ENCODE peak calls at places on chromosome 19, in ten cellular contexts. One of them, this sample, is unnamed.

GRCh38 chr19:8545743-8546142 is 31.5 kb downstream of the MYO1F start:
- DNase-seq in omental fat pad: no peak
- DNase-seq in mucosa of descending colon: no peak
- DNase-seq in tibial artery: no peak
- DNase-seq in astrocyte of the cerebellum: no peak
- DNase-seq in cardiac muscle cell: no peak
- DNase-seq in fibroblast of lung: no peak
- DNase-seq in thyroid gland: no peak
- DNase-seq in left ventricle myocardium inferior: no peak
- DNase-seq in astrocyte of the spinal cord: no peak
- DNase-seq in this sample: no peak

GRCh38 chr19:33860691-33861090 is 64.0 kb downstream of the KCTD15 start:
- DNase-seq in omental fat pad: no peak
- DNase-seq in mucosa of descending colon: no peak
- DNase-seq in tibial artery: no peak
- DNase-seq in astrocyte of the cerebellum: no peak
- DNase-seq in cardiac muscle cell: no peak
- DNase-seq in fibroblast of lung: no peak
- DNase-seq in thyroid gland: no peak
- DNase-seq in left ventricle myocardium inferior: no peak
- DNase-seq in astrocyte of the spinal cord: no peak
- DNase-seq in this sample: no peak

GRCh38 chr19:33389574-33390119 is 16.1 kb downstream of the CEBPG start:
- DNase-seq in omental fat pad: no peak
- DNase-seq in mucosa of descending colon: peak
- DNase-seq in tibial artery: no peak
- DNase-seq in astrocyte of the cerebellum: no peak
- DNase-seq in cardiac muscle cell: no peak
- DNase-seq in fibroblast of lung: no peak
- DNase-seq in thyroid gland: no peak
- DNase-seq in left ventricle myocardium inferior: peak
- DNase-seq in astrocyte of the spinal cord: no peak
- DNase-seq in this sample: no peak

GRCh38 chr19:51140441-51140840 is 1.7 kb upstream of the SIGLEC7 start:
- DNase-seq in omental fat pad: no peak
- DNase-seq in mucosa of descending colon: no peak
- DNase-seq in tibial artery: no peak
- DNase-seq in astrocyte of the cerebellum: no peak
- DNase-seq in cardiac muscle cell: no peak
- DNase-seq in fibroblast of lung: no peak
- DNase-seq in thyroid gland: no peak
- DNase-seq in left ventricle myocardium inferior: no peak
- DNase-seq in astrocyte of the spinal cord: no peak
- DNase-seq in this sample: no peak

GRCh38 chr19:2982983-2983350 is 5.6 kb downstream of the TLE6 start:
- DNase-seq in omental fat pad: peak
- DNase-seq in mucosa of descending colon: peak
- DNase-seq in tibial artery: peak
- DNase-seq in astrocyte of the cerebellum: peak
- DNase-seq in cardiac muscle cell: peak
- DNase-seq in fibroblast of lung: peak
- DNase-seq in thyroid gland: peak
- DNase-seq in left ventricle myocardium inferior: peak
- DNase-seq in astrocyte of the spinal cord: peak
- DNase-seq in this sample: no peak

GRCh38 chr19:22256856-22257255 is 29.4 kb upstream of the ZNF729 start:
- DNase-seq in omental fat pad: no peak
- DNase-seq in mucosa of descending colon: no peak
- DNase-seq in tibial artery: no peak
- DNase-seq in astrocyte of the cerebellum: no peak
- DNase-seq in cardiac muscle cell: no peak
- DNase-seq in fibroblast of lung: no peak
- DNase-seq in thyroid gland: no peak
- DNase-seq in left ventricle myocardium inferior: no peak
- DNase-seq in astrocyte of the spinal cord: no peak
- DNase-seq in this sample: no peak

GRCh38 chr19:17686027-17686511 is 2.1 kb downstream of the UNC13A start:
- DNase-seq in omental fat pad: no peak
- DNase-seq in mucosa of descending colon: no peak
- DNase-seq in tibial artery: no peak
- DNase-seq in astrocyte of the cerebellum: no peak
- DNase-seq in cardiac muscle cell: no peak
- DNase-seq in fibroblast of lung: peak
- DNase-seq in thyroid gland: no peak
- DNase-seq in left ventricle myocardium inferior: no peak
- DNase-seq in astrocyte of the spinal cord: peak
- DNase-seq in this sample: no peak

GRCh38 chr19:36128392-36128736 is 11.5 kb upstream of the CAPNS1 start:
- DNase-seq in omental fat pad: no peak
- DNase-seq in mucosa of descending colon: peak
- DNase-seq in tibial artery: no peak
- DNase-seq in astrocyte of the cerebellum: no peak
- DNase-seq in cardiac muscle cell: no peak
- DNase-seq in fibroblast of lung: no peak
- DNase-seq in thyroid gland: no peak
- DNase-seq in left ventricle myocardium inferior: peak
- DNase-seq in astrocyte of the spinal cord: no peak
- DNase-seq in this sample: no peak

GRCh38 chr19:49809155-49809986 is 3.7 kb downstream of the FUZ start:
- DNase-seq in omental fat pad: no peak
- DNase-seq in mucosa of descending colon: peak
- DNase-seq in tibial artery: peak
- DNase-seq in astrocyte of the cerebellum: peak
- DNase-seq in cardiac muscle cell: peak
- DNase-seq in fibroblast of lung: peak
- DNase-seq in thyroid gland: peak
- DNase-seq in left ventricle myocardium inferior: peak
- DNase-seq in astrocyte of the spinal cord: peak
- DNase-seq in this sample: no peak

GRCh38 chr19:50703915-50704548 is 15.6 kb downstream of the SHANK1 start:
- DNase-seq in omental fat pad: no peak
- DNase-seq in mucosa of descending colon: no peak
- DNase-seq in tibial artery: no peak
- DNase-seq in astrocyte of the cerebellum: no peak
- DNase-seq in cardiac muscle cell: peak
- DNase-seq in fibroblast of lung: no peak
- DNase-seq in thyroid gland: no peak
- DNase-seq in left ventricle myocardium inferior: no peak
- DNase-seq in astrocyte of the spinal cord: no peak
- DNase-seq in this sample: no peak

GRCh38 chr19:56079609-56080008 is 41.5 kb downstream of the ZNF787 start:
- DNase-seq in omental fat pad: no peak
- DNase-seq in mucosa of descending colon: no peak
- DNase-seq in tibial artery: no peak
- DNase-seq in astrocyte of the cerebellum: no peak
- DNase-seq in cardiac muscle cell: no peak
- DNase-seq in fibroblast of lung: no peak
- DNase-seq in thyroid gland: no peak
- DNase-seq in left ventricle myocardium inferior: no peak
- DNase-seq in astrocyte of the spinal cord: no peak
- DNase-seq in this sample: no peak

DNA sequence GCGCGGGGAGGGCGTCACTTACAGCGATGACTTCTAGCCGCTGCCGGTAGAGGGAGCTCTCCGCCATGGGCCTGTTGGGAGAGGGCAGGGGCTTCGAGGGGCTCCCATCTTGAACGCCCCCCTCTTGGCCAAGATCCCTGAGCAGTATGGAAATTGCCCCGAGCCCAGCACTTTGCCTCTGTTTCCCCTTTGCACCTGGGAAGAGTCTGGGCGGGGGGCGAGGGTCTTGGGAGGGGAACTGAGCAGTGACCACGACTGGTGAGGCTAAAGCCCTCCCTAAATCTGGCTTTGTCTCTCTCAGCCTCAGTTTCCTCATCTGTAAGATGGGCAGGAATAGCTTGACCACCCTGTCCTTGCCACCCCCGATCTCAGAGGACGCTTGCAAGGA is 2.8 kb downstream of the PALM3 start:
- DNase-seq in omental fat pad: no peak
- DNase-seq in mucosa of descending colon: peak
- DNase-seq in tibial artery: no peak
- DNase-seq in astrocyte of the cerebellum: no peak
- DNase-seq in cardiac muscle cell: peak
- DNase-seq in fibroblast of lung: no peak
- DNase-seq in thyroid gland: no peak
- DNase-seq in left ventricle myocardium inferior: no peak
- DNase-seq in astrocyte of the spinal cord: no peak
- DNase-seq in this sample: no peak
- TF ChIP-seq CTCF in omental fat pad: no peak
- TF ChIP-seq CTCF in mucosa of descending colon: peak
- TF ChIP-seq CTCF in tibial artery: peak
- TF ChIP-seq CTCF in astrocyte of the cerebellum: peak
- TF ChIP-seq CTCF in cardiac muscle cell: peak
- TF ChIP-seq CTCF in fibroblast of lung: peak
- TF ChIP-seq CTCF in thyroid gland: peak
- TF ChIP-seq CTCF in left ventricle myocardium inferior: peak
- TF ChIP-seq CTCF in astrocyte of the spinal cord: peak
- TF ChIP-seq CTCF in this sample: peak

GRCh38 chr19:42079886-42080763 is 4.2 kb downstream of the ZNF574 start:
- DNase-seq in omental fat pad: no peak
- DNase-seq in mucosa of descending colon: no peak
- DNase-seq in tibial artery: no peak
- DNase-seq in astrocyte of the cerebellum: no peak
- DNase-seq in cardiac muscle cell: no peak
- DNase-seq in fibroblast of lung: no peak
- DNase-seq in thyroid gland: no peak
- DNase-seq in left ventricle myocardium inferior: no peak
- DNase-seq in astrocyte of the spinal cord: no peak
- DNase-seq in this sample: no peak

GRCh38 chr19:42078058-42078457 is 2.1 kb downstream of the ZNF574 start:
- DNase-seq in omental fat pad: no peak
- DNase-seq in mucosa of descending colon: no peak
- DNase-seq in tibial artery: no peak
- DNase-seq in astrocyte of the cerebellum: no peak
- DNase-seq in cardiac muscle cell: no peak
- DNase-seq in fibroblast of lung: no peak
- DNase-seq in thyroid gland: no peak
- DNase-seq in left ventricle myocardium inferior: no peak
- DNase-seq in astrocyte of the spinal cord: no peak
- DNase-seq in this sample: no peak

GRCh38 chr19:42078538-42079275 is 2.7 kb downstream of the ZNF574 start:
- DNase-seq in omental fat pad: no peak
- DNase-seq in mucosa of descending colon: no peak
- DNase-seq in tibial artery: no peak
- DNase-seq in astrocyte of the cerebellum: no peak
- DNase-seq in cardiac muscle cell: no peak
- DNase-seq in fibroblast of lung: no peak
- DNase-seq in thyroid gland: no peak
- DNase-seq in left ventricle myocardium inferior: no peak
- DNase-seq in astrocyte of the spinal cord: no peak
- DNase-seq in this sample: no peak

GRCh38 chr19:42080764-42081375 is 4.9 kb downstream of the ZNF574 start:
- DNase-seq in omental fat pad: no peak
- DNase-seq in mucosa of descending colon: peak
- DNase-seq in tibial artery: no peak
- DNase-seq in astrocyte of the cerebellum: no peak
- DNase-seq in cardiac muscle cell: no peak
- DNase-seq in fibroblast of lung: no peak
- DNase-seq in thyroid gland: no peak
- DNase-seq in left ventricle myocardium inferior: no peak
- DNase-seq in astrocyte of the spinal cord: no peak
- DNase-seq in this sample: no peak

GRCh38 chr19:42079276-42079669 is 3.3 kb downstream of the ZNF574 start:
- DNase-seq in omental fat pad: no peak
- DNase-seq in mucosa of descending colon: no peak
- DNase-seq in tibial artery: no peak
- DNase-seq in astrocyte of the cerebellum: no peak
- DNase-seq in cardiac muscle cell: no peak
- DNase-seq in fibroblast of lung: no peak
- DNase-seq in thyroid gland: no peak
- DNase-seq in left ventricle myocardium inferior: no peak
- DNase-seq in astrocyte of the spinal cord: no peak
- DNase-seq in this sample: no peak
- TF ChIP-seq CTCF in omental fat pad: no peak
- TF ChIP-seq CTCF in mucosa of descending colon: no peak
- TF ChIP-seq CTCF in tibial artery: no peak
- TF ChIP-seq CTCF in astrocyte of the cerebellum: no peak
- TF ChIP-seq CTCF in cardiac muscle cell: no peak
- TF ChIP-seq CTCF in fibroblast of lung: no peak
- TF ChIP-seq CTCF in thyroid gland: no peak
- TF ChIP-seq CTCF in left ventricle myocardium inferior: no peak
- TF ChIP-seq CTCF in astrocyte of the spinal cord: no peak
- TF ChIP-seq CTCF in this sample: no peak

DNA sequence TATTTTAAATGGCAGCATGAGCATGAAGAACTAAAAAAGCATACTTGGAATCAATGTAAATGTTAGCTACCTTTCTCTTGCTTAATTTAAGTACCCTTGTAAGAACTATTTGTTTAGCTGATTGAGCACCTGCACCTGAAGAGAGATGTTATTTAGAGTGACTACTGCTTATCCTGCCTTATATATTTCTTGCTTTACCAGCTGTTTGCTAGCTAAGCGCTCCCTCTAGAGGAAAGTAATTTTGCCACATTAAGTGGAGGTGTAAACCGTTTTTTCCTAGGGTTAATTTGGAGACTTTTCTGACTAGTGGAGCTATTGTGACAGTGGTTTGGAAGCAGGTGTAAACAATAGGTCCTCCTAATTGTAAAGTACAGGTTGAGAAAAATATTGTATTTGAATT is 19.4 kb upstream of the PSG2 start:
- DNase-seq in omental fat pad: no peak
- DNase-seq in mucosa of descending colon: no peak
- DNase-seq in tibial artery: no peak
- DNase-seq in astrocyte of the cerebellum: no peak
- DNase-seq in cardiac muscle cell: no peak
- DNase-seq in fibroblast of lung: no peak
- DNase-seq in thyroid gland: no peak
- DNase-seq in left ventricle myocardium inferior: no peak
- DNase-seq in astrocyte of the spinal cord: no peak
- DNase-seq in this sample: no peak
- TF ChIP-seq CTCF in omental fat pad: no peak
- TF ChIP-seq CTCF in mucosa of descending colon: no peak
- TF ChIP-seq CTCF in tibial artery: no peak
- TF ChIP-seq CTCF in astrocyte of the cerebellum: no peak
- TF ChIP-seq CTCF in cardiac muscle cell: no peak
- TF ChIP-seq CTCF in fibroblast of lung: no peak
- TF ChIP-seq CTCF in thyroid gland: no peak
- TF ChIP-seq CTCF in left ventricle myocardium inferior: no peak
- TF ChIP-seq CTCF in astrocyte of the spinal cord: no peak
- TF ChIP-seq CTCF in this sample: no peak

DNA sequence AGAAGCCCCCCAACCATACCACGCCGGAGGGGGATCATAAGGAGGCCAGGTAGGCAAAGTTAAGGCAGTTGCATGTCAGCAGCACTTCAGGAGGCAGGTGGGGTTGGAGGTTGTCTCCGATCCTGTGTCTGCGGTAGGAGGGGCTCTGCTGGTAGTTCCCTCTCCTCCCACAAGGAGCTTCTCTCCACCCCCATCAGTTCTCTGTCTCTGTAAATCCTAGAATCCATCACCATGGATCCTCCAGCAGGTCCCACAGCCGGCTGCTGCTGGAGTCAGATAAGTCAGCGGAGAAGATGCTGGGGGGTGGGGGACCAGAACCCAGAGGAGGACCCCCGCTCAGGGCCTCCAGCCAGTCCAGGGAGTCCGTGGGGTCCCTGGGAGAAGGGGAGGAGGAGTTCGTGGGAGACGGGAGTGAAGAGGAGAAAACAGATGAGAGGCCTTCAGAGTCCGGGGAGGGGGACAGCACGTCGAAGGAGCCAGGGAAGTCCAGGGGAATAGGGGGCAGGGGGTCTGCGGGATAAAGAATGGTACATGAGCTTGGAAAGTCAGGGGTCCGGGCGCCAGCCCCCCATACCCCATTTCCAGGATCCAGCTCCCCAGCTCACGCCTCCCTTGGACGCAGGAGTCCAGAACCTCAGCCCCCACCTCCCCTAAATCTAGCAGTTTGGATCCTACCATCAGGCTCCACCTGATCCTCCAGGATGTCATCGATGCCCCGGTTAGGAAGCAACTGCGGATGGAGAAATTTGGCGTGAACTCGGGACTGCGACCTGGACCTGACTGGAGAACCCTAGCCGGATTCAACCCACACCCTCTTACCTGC is 6.3 kb downstream of the MAMSTR start:
- DNase-seq in omental fat pad: no peak
- DNase-seq in mucosa of descending colon: peak
- DNase-seq in tibial artery: no peak
- DNase-seq in astrocyte of the cerebellum: no peak
- DNase-seq in cardiac muscle cell: no peak
- DNase-seq in fibroblast of lung: peak
- DNase-seq in thyroid gland: no peak
- DNase-seq in left ventricle myocardium inferior: no peak
- DNase-seq in astrocyte of the spinal cord: no peak
- DNase-seq in this sample: no peak
- TF ChIP-seq CTCF in omental fat pad: no peak
- TF ChIP-seq CTCF in mucosa of descending colon: no peak
- TF ChIP-seq CTCF in tibial artery: no peak
- TF ChIP-seq CTCF in astrocyte of the cerebellum: peak
- TF ChIP-seq CTCF in cardiac muscle cell: peak
- TF ChIP-seq CTCF in fibroblast of lung: peak
- TF ChIP-seq CTCF in thyroid gland: peak
- TF ChIP-seq CTCF in left ventricle myocardium inferior: peak
- TF ChIP-seq CTCF in astrocyte of the spinal cord: peak
- TF ChIP-seq CTCF in this sample: peak

This sample was measured in GM12864.